ENCODE peak calls at places on chromosome 16, in ten cellular contexts. I is naive thymus-derived CD8-positive, alpha-beta T cell; K is HuH-7; Y is activated T-helper 2 cell treated with anti-CD3 and anti-CD28 coated beads, Interferon-gamma antibody, Interleukin-2, Interleukin-4, amounts not matched to agents 10 μg/mL and 5 μg/mL and 100 μg/mL, durations not matched to agents 14 hours and 24 hours and 36 hours; S is activated CD4-positive, alpha-beta T cell treated with anti-CD3 and anti-CD28 coated beads for 24 hours; R is nucleus accumbens; W is HEK293T; X is lower leg skin; F is AG04450; H is epithelial cell of esophagus. Q is an unnamed sample.

GRCh38 chr16:4123617-4124300 is 7.5 kb upstream of the ADCY9 start:
- DNase-seq in I (no peak), K (no peak), Y (no peak), S (no peak), R (no peak), W (no peak), X (no peak), F (peak; percentile 39), H (peak; percentile 38), Q (no peak)

GRCh38 chr16:20598832-20599469 is 22.8 kb upstream of the ACSM2B start:
- DNase-seq in I (no peak), K (peak; percentile 26), Y (no peak), S (no peak), R (no peak), W (no peak), X (no peak), F (no peak), H (no peak), Q (no peak)

GRCh38 chr16:72523087-72523486 is 351.1 kb upstream of the PMFBP1 start:
- DNase-seq in I (no peak), K (no peak), Y (no peak), S (no peak), R (no peak), W (no peak), X (no peak), F (no peak), H (no peak), Q (no peak)

GRCh38 chr16:89095401-89095974 is 1.8 kb downstream of the ACSF3 start:
- DNase-seq in I (no peak), K (no peak), Y (no peak), S (no peak), R (no peak), W (no peak), X (no peak), F (no peak), H (no peak), Q (no peak)

GRCh38 chr16:55329791-55330190 is 5.8 kb downstream of the IRX6 start:
- DNase-seq in I (no peak), K (no peak), Y (no peak), S (no peak), R (no peak), W (no peak), X (no peak), F (no peak), H (no peak), Q (no peak)

GRCh38 chr16:53084141-53084541 is 29.4 kb downstream of the CHD9 start:
- DNase-seq in I (no peak), K (no peak), Y (no peak), S (no peak), R (no peak), W (no peak), X (no peak), F (no peak), H (peak; percentile 95), Q (no peak)

GRCh38 chr16:48537909-48538745 is 71.9 kb downstream of the N4BP1 start:
- DNase-seq in I (no peak), K (no peak), Y (peak; percentile 4), S (no peak), R (no peak), W (no peak), X (no peak), F (no peak), H (peak; percentile 63), Q (no peak)

GRCh38 chr16:73020409-73020884 is 27.5 kb downstream of the ZFHX3 start:
- DNase-seq in I (no peak), K (peak; percentile 75), Y (no peak), S (no peak), R (no peak), W (no peak), X (peak; percentile 66), F (peak; percentile 46), H (peak; percentile 78), Q (no peak)

GRCh38 chr16:3074860-3075545 is 9.6 kb downstream of the IL32 start:
- DNase-seq in I (peak; percentile 93), K (no peak), Y (peak; percentile 90), S (peak; percentile 50), R (no peak), W (no peak), X (no peak), F (no peak), H (no peak), Q (no peak)

GRCh38 chr16:50257876-50258275 is 8.5 kb upstream of the ADCY7 start:
- DNase-seq in I (no peak), K (no peak), Y (no peak), S (no peak), R (no peak), W (no peak), X (no peak), F (no peak), H (no peak), Q (no peak)

GRCh38 chr16:71762186-71762585 is 37.7 kb upstream of the PHLPP2 start:
- DNase-seq in I (no peak), K (no peak), Y (no peak), S (no peak), R (no peak), W (no peak), X (no peak), F (no peak), H (peak; percentile 6), Q (no peak)

GRCh38 chr16:23107878-23108277 is 41.4 kb downstream of the USP31 start:
- DNase-seq in I (no peak), K (no peak), Y (no peak), S (no peak), R (no peak), W (no peak), X (no peak), F (no peak), H (no peak), Q (no peak)

GRCh38 chr16:17231972-17232371 is 238.8 kb downstream of the XYLT1 start:
- DNase-seq in I (no peak), K (no peak), Y (no peak), S (no peak), R (no peak), W (no peak), X (no peak), F (no peak), H (no peak), Q (no peak)

GRCh38 chr16:30805370-30806169 is 18.6 kb upstream of the ZNF629 start:
- DNase-seq in I (peak; percentile 72), K (peak; percentile 79), Y (no peak), S (peak; percentile 40), R (peak; percentile 79), W (peak; percentile 95), X (peak; percentile 77), F (no peak), H (peak; percentile 71), Q (peak; percentile 95)

GRCh38 chr16:68190745-68191510 is 45.0 kb downstream of the ESRP2 start:
- DNase-seq in I (no peak), K (no peak), Y (no peak), S (no peak), R (no peak), W (no peak), X (no peak), F (no peak), H (no peak), Q (no peak)

GRCh38 chr16:74107795-74108610 is 188.6 kb upstream of the PSMD7 start:
- DNase-seq in I (no peak), K (peak; percentile 57), Y (no peak), S (no peak), R (no peak), W (peak; percentile 57), X (peak; percentile 19), F (no peak), H (peak; percentile 65), Q (no peak)

GRCh38 chr16:78866556-78866955 is 734.0 kb downstream of the MAF start:
- DNase-seq in I (no peak), K (no peak), Y (no peak), S (no peak), R (no peak), W (no peak), X (no peak), F (no peak), H (no peak), Q (no peak)

GRCh38 chr16:46714797-46715591 is 25.5 kb downstream of the ORC6 start:
- DNase-seq in I (no peak), K (no peak), Y (no peak), S (no peak), R (no peak), W (no peak), X (no peak), F (no peak), H (no peak), Q (no peak)

GRCh38 chr16:60142991-60143705 is 1409.0 kb upstream of the GOT2 start:
- DNase-seq in I (no peak), K (no peak), Y (no peak), S (no peak), R (no peak), W (no peak), X (no peak), F (no peak), H (peak; percentile 50), Q (no peak)

GRCh38 chr16:31333686-31334649 is 21.0 kb upstream of the ITGAX start:
- DNase-seq in I (peak; percentile 74), K (peak; percentile 46), Y (no peak), S (no peak), R (no peak), W (peak; percentile 57), X (no peak), F (no peak), H (peak; percentile 42), Q (peak; percentile 88)

GRCh38 chr16:67269766-67270165 is 9.6 kb upstream of the PLEKHG4 start:
- DNase-seq in I (no peak), K (no peak), Y (no peak), S (no peak), R (no peak), W (no peak), X (no peak), F (no peak), H (peak; percentile 32), Q (no peak)

GRCh38 chr16:56478228-56479049 is 27.1 kb downstream of the OGFOD1 start:
- DNase-seq in I (no peak), K (no peak), Y (no peak), S (no peak), R (no peak), W (no peak), X (no peak), F (no peak), H (no peak), Q (no peak)

GRCh38 chr16:31186176-31186575 is 6.2 kb downstream of the FUS start:
- DNase-seq in I (no peak), K (no peak), Y (no peak), S (no peak), R (no peak), W (no peak), X (no peak), F (no peak), H (no peak), Q (no peak)

GRCh38 chr16:9151597-9151996 is 60.2 kb downstream of the HAPSTR1 start:
- DNase-seq in I (peak; percentile 18), K (no peak), Y (no peak), S (no peak), R (no peak), W (no peak), X (no peak), F (peak; percentile 68), H (no peak), Q (no peak)

GRCh38 chr16:27378871-27379580 is 22.9 kb upstream of the IL21R start:
- DNase-seq in I (no peak), K (no peak), Y (no peak), S (no peak), R (no peak), W (no peak), X (no peak), F (no peak), H (no peak), Q (no peak)

GRCh38 chr16:50887500-50887899 is 145.6 kb downstream of the CYLD start:
- DNase-seq in I (no peak), K (no peak), Y (no peak), S (no peak), R (no peak), W (no peak), X (no peak), F (no peak), H (no peak), Q (peak; percentile 75)

GRCh38 chr16:88769617-88770458 is 15.2 kb downstream of the PIEZO1 start:
- DNase-seq in I (no peak), K (peak; percentile 93), Y (no peak), S (no peak), R (no peak), W (peak; percentile 83), X (no peak), F (no peak), H (peak; percentile 72), Q (no peak)

GRCh38 chr16:57128787-57129389 is 36.5 kb downstream of the CPNE2 start:
- DNase-seq in I (peak; percentile 87), K (no peak), Y (peak; percentile 22), S (no peak), R (no peak), W (no peak), X (no peak), F (no peak), H (no peak), Q (no peak)

Q was measured in esophagus muscularis mucosa.